ENCODE peak calls at places on chromosomes 11 and 22, in five cellular contexts. W, L, U, Q and Z are unnamed samples.

GRCh38 chr11:60334005-60334620 is 7.1 kb downstream of the MS4A6E start:
- DNase-seq in W (peak), L (peak), U (no peak), Q (peak), Z (peak)

GRCh38 chr11:9568161-9568853 is 5.2 kb upstream of the WEE1 start:
- DNase-seq in W (no peak), L (no peak), U (no peak), Q (peak), Z (no peak)

GRCh38 chr22:38845368-38845740 is 1.5 kb upstream of the NPTXR start:
- DNase-seq in W (no peak), L (no peak), U (no peak), Q (no peak), Z (no peak)

GRCh38 chr11:110866081-110866480 is 153.8 kb upstream of the ARHGAP20 start:
- DNase-seq in W (no peak), L (no peak), U (no peak), Q (no peak), Z (no peak)

GRCh38 chr11:9765320-9766101 is 101.6 kb downstream of the SWAP70 start:
- DNase-seq in W (peak), L (peak), U (no peak), Q (peak), Z (peak)

GRCh38 chr11:6315811-6316425 is 4.4 kb downstream of the CAVIN3 start:
- DNase-seq in W (peak), L (peak), U (peak), Q (peak), Z (peak)

GRCh38 chr22:22753526-22754267 is 109.3 kb downstream of the GGTLC2 start:
- DNase-seq in W (peak), L (peak), U (no peak), Q (peak), Z (peak)

GRCh38 chr11:115581871-115582639 is 77.8 kb upstream of the CADM1 start:
- DNase-seq in W (no peak), L (peak), U (no peak), Q (no peak), Z (no peak)

GRCh38 chr22:50082961-50083461 is 2.2 kb downstream of the MLC1 start:
- DNase-seq in W (no peak), L (no peak), U (no peak), Q (no peak), Z (no peak)

GRCh38 chr22:42787357-42787736 is 66.7 kb upstream of the A4GALT start:
- DNase-seq in W (no peak), L (no peak), U (no peak), Q (no peak), Z (no peak)

GRCh38 chr22:38862375-38863329 is 9.4 kb downstream of the CBX6 start:
- DNase-seq in W (peak), L (no peak), U (peak), Q (peak), Z (no peak)

GRCh38 chr22:47248925-47249324 is 486.5 kb downstream of the TBC1D22A start:
- DNase-seq in W (no peak), L (no peak), U (no peak), Q (no peak), Z (no peak)

GRCh38 chr11:78660451-78660850 is 85.8 kb upstream of the NARS2 start:
- DNase-seq in W (no peak), L (peak), U (no peak), Q (peak), Z (no peak)

GRCh38 chr11:65852508-65853248 is 5.3 kb downstream of the CFL1 start:
- DNase-seq in W (no peak), L (peak), U (peak), Q (no peak), Z (no peak)

GRCh38 chr22:27499121-27499520 is 302.4 kb downstream of the MN1 start:
- DNase-seq in W (no peak), L (no peak), U (no peak), Q (no peak), Z (no peak)

GRCh38 chr11:22626573-22627239 is 1.1 kb upstream of the FANCF start:
- DNase-seq in W (no peak), L (no peak), U (no peak), Q (no peak), Z (no peak)

GRCh38 chr11:79026803-79027445 is 413.9 kb downstream of the TENM4 start:
- DNase-seq in W (no peak), L (no peak), U (no peak), Q (peak), Z (no peak)

GRCh38 chr22:24492391-24492790 is 2.7 kb upstream of the UPB1 start:
- DNase-seq in W (peak), L (no peak), U (no peak), Q (no peak), Z (no peak)

GRCh38 chr11:46346886-46347636 is at the start of gene DGKZ:
- DNase-seq in W (peak), L (peak), U (peak), Q (peak), Z (peak)

GRCh38 chr11:107683807-107684206 is 28.0 kb downstream of the SLN start:
- DNase-seq in W (peak), L (peak), U (no peak), Q (peak), Z (peak)

GRCh38 chr11:62556872-62557631 is 10.4 kb upstream of the AHNAK start:
- DNase-seq in W (no peak), L (no peak), U (no peak), Q (no peak), Z (no peak)

GRCh38 chr11:79762271-79762935 is 321.6 kb upstream of the TENM4 start:
- DNase-seq in W (no peak), L (peak), U (no peak), Q (peak), Z (no peak)

GRCh38 chr22:22851969-22852368 is 35.6 kb upstream of the IGLL5 start:
- DNase-seq in W (no peak), L (no peak), U (no peak), Q (no peak), Z (no peak)

GRCh38 chr22:31346733-31347250 is 646 bp upstream of the PATZ1 start:
- DNase-seq in W (peak), L (peak), U (peak), Q (peak), Z (peak)

GRCh38 chr11:117589024-117589423 is 208.0 kb downstream of the DSCAML1 start:
- DNase-seq in W (no peak), L (no peak), U (no peak), Q (no peak), Z (no peak)

GRCh38 chr11:12259956-12260355 is 117.4 kb upstream of the PARVA start:
- DNase-seq in W (no peak), L (no peak), U (no peak), Q (no peak), Z (no peak)

GRCh38 chr22:19641254-19641982 is 72.9 kb upstream of the SEPTIN5 start:
- DNase-seq in W (peak), L (no peak), U (no peak), Q (no peak), Z (peak)
- TF ChIP-seq CTCF in W (peak), L (no peak), U (peak), Q (peak), Z (peak)

GRCh38 chr11:73989156-73989555 is 6.5 kb upstream of the UCP2 start:
- DNase-seq in W (no peak), L (no peak), U (no peak), Q (no peak), Z (no peak)
- TF ChIP-seq CTCF in W (no peak), L (peak), U (no peak), Q (no peak), Z (no peak)

DNA sequence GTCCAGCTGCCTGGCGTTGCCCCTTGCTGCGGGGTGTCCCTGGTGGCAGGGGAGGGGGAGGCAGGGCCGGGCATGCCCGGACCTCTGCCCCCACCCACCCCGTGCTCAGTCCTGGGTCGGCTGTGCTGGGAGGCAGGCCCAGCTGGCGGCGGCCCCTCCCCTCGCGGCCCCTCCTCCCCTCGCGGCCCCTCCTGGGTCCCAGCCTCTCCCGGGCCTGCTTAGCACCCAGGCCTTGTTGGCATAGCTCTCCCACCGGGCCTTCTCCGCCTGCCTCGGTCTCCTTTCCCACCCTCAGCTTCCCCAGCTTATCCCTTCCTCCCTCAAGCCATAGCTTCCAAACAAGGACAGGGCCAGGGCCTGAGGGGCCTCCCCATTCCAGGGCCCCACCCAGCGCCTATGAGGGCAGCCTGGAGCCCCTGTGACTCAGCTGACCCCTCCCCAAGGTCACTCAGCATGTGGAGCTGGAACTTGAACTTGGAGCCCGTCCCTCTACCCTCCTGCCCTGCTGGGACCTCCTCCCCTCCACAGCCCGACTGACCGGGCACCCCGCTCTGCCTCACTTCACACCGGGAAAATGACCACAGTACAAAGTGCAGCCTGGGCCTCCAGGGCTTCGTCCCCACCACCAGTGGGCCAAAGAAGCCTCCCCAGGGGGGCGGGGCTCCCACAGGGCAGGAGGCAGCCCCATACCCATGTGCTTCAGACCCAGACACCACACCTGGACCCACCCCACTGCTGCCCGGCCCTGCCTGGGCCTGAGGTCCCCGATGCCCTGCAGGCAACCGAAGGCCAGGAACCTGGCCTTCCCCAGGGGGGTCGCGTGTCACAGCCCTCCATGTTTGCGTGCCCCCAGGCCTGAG is 1.2 kb downstream of the EPS8L2 start:
- DNase-seq in W (no peak), L (no peak), U (peak), Q (no peak), Z (no peak)
- TF ChIP-seq CTCF in W (no peak), L (no peak), U (no peak), Q (no peak), Z (no peak)

GRCh38 chr11:1837171-1838076 is 1.4 kb upstream of the TNNI2 start:
- DNase-seq in W (peak), L (peak), U (peak), Q (peak), Z (peak)
- TF ChIP-seq CTCF in W (peak), L (peak), U (peak), Q (peak), Z (peak)